ENCODE peak calls at places on chromosome 14, in seven cellular contexts. E is psoas muscle; V is glutamatergic neuron; K is breast epithelium; X is CD8-positive, alpha-beta T cell; J is dorsolateral prefrontal cortex; Q is right atrium auricular region. D is an unnamed sample.
A peak's percentile ranks its signal among the peaks of the same experiment; 100 is the strongest.

GRCh38 chr14:73988065-73988464 is 31.0 kb downstream of the ENTPD5 start:
- DNase-seq in K (no peak), V (no peak), Q (no peak), J (no peak), E (no peak), X (no peak), D (no peak)

GRCh38 chr14:32509632-32510187 is 180.6 kb downstream of the AKAP6 start:
- DNase-seq in K (no peak), J (peak; percentile 89), Q (peak; percentile 76), X (no peak), V (no peak), E (peak; percentile 82), D (no peak)

GRCh38 chr14:83607682-83608081 is 1922.3 kb upstream of the FLRT2 start:
- DNase-seq in K (no peak), X (no peak), V (peak; percentile 22), J (no peak), E (no peak), Q (no peak), D (no peak)

GRCh38 chr14:32620303-32620702 is 291.2 kb downstream of the AKAP6 start:
- DNase-seq in Q (no peak), J (no peak), X (no peak), K (no peak), V (no peak), E (no peak), D (no peak)

GRCh38 chr14:76432967-76433752 is 57.2 kb downstream of the ESRRB start:
- DNase-seq in J (no peak), X (no peak), K (no peak), V (no peak), Q (no peak), E (no peak), D (no peak)

GRCh38 chr14:101556566-101557320 is 4.6 kb upstream of the DIO3 start:
- DNase-seq in Q (no peak), K (no peak), J (no peak), X (no peak), E (peak; percentile 30), V (no peak), D (no peak)

GRCh38 chr14:101476931-101477553 is 84.3 kb upstream of the DIO3 start:
- DNase-seq in E (no peak), K (peak; percentile 37), J (no peak), X (no peak), V (peak; percentile 81), Q (no peak), D (no peak)

GRCh38 chr14:98999901-99000300 is 272.1 kb downstream of the BCL11B start:
- DNase-seq in E (no peak), X (no peak), Q (no peak), V (no peak), K (no peak), J (no peak), D (no peak)

GRCh38 chr14:22570132-22570949 is 18.7 kb downstream of the DAD1 start:
- DNase-seq in J (peak; percentile 80), K (no peak), E (no peak), Q (peak; percentile 83), V (peak; percentile 58), X (peak; percentile 82), D (no peak)

GRCh38 chr14:92464156-92464555 is 49.4 kb upstream of the RIN3 start:
- DNase-seq in Q (peak; percentile 54), K (no peak), J (no peak), X (no peak), E (no peak), V (no peak), D (no peak)

GRCh38 chr14:20219033-20219432 is 4.5 kb upstream of the OR11H6 start:
- DNase-seq in X (no peak), Q (no peak), J (no peak), K (no peak), V (no peak), E (no peak), D (no peak)

GRCh38 chr14:95531473-95531872 is 3.4 kb upstream of the GLRX5 start:
- DNase-seq in V (no peak), X (no peak), E (no peak), K (no peak), J (no peak), Q (no peak), D (no peak)

GRCh38 chr14:102560436-102561261 is 31.8 kb upstream of the RCOR1 start:
- DNase-seq in J (no peak), Q (no peak), X (no peak), E (no peak), K (no peak), V (no peak), D (no peak)

GRCh38 chr14:92938235-92938875 is 15.4 kb downstream of the CHGA start:
- DNase-seq in E (peak; percentile 24), V (no peak), Q (no peak), K (no peak), X (no peak), J (no peak), D (no peak)

GRCh38 chr14:30681752-30682355 is 59.7 kb downstream of the SCFD1 start:
- DNase-seq in K (no peak), X (no peak), Q (no peak), J (no peak), E (no peak), V (no peak), D (no peak)
- TF ChIP-seq CTCF in K (no peak), X (peak; percentile 36), Q (no peak), J (no peak), E (no peak), V (peak; percentile 63), D (no peak)

DNA sequence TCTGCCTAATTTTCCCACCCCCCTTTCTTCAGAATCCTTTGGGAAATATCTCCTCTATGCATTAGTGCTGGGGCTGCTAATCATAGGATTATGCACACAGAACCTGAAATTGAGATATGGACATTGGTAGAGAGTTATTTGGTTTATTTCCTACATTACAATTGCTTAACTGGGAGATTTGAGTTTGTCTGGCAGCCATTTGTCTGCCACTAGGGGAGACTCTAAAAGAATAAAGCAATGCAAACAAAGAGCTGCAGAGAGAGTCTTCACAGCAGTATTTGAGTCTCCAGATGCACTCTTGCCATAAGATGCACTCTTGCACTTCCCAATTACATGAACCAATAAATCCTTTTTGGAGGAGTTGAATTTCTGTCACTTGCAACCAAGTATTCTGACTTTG is 12.0 kb upstream of the PCNX4 start:
- DNase-seq in E (no peak), V (no peak), Q (no peak), X (no peak), K (no peak), J (no peak), D (no peak)
- TF ChIP-seq CTCF in E (no peak), V (no peak), Q (no peak), X (no peak), K (no peak), J (no peak), D (no peak)

GRCh38 chr14:104093366-104094055 is 8.0 kb downstream of the ASPG start:
- DNase-seq in E (peak; percentile 46), Q (no peak), K (no peak), V (peak; percentile 24), X (no peak), J (no peak), D (no peak)

GRCh38 chr14:104092931-104093365 is 7.4 kb downstream of the ASPG start:
- DNase-seq in K (no peak), J (no peak), X (no peak), V (no peak), Q (no peak), E (no peak), D (no peak)

GRCh38 chr14:104095426-104096310 is 10.2 kb downstream of the ASPG start:
- DNase-seq in E (peak; percentile 44), K (no peak), V (peak; percentile 7), Q (no peak), J (no peak), X (no peak), D (no peak)

GRCh38 chr14:104094709-104095425 is 9.4 kb downstream of the ASPG start:
- DNase-seq in E (peak; percentile 69), J (peak; percentile 69), X (peak; percentile 80), V (peak; percentile 93), Q (no peak), K (peak; percentile 83), D (no peak)

DNA sequence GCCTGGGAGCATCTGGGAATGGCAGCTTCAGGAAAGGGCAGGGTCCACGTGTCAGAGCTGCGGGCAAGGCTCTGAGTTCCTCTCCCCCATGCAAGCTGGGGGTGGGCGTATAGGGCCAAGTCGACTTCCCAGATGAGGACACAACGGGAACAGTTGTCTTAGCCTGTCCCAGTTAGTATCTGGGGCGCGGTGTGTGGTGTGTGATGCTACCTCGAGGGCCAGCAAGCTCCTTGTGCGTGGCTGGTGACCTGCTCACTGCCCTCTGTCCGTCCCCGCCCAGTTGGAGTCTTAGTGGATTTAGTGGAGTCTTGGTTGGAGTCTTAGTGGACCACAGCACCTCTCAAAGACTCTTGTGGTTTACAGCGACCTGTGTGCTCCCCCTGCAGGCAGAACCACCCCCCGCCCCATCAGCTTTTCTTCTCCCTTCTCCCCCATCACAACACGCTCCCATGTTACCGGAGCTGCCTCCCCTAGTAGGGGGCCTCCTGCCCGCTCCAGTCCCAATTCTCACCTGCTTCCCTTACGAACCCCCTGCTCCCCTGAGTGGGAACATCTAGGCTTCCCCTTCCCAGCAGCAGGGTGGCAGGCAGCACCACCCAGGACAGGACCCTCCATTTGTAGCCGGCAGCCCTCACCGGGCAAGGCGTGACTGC is 8.7 kb downstream of the ASPG start:
- DNase-seq in V (no peak), K (no peak), Q (no peak), E (no peak), J (no peak), X (no peak), D (no peak)
- TF ChIP-seq CTCF in V (no peak), K (no peak), Q (no peak), E (no peak), J (no peak), X (no peak), D (no peak)

GRCh38 chr14:24692382-24693352 is 58.7 kb upstream of the GZMB start:
- DNase-seq in Q (no peak), E (no peak), V (no peak), K (no peak), X (no peak), J (no peak), D (no peak)

GRCh38 chr14:24693353-24693737 is 59.4 kb upstream of the GZMB start:
- DNase-seq in V (no peak), X (no peak), J (no peak), K (no peak), E (no peak), Q (no peak), D (no peak)

GRCh38 chr14:24688030-24688658 is 54.2 kb upstream of the GZMB start:
- DNase-seq in Q (no peak), X (no peak), E (no peak), J (no peak), K (no peak), V (no peak), D (no peak)

GRCh38 chr14:24693941-24694507 is 60.0 kb upstream of the GZMB start:
- DNase-seq in X (no peak), J (no peak), Q (no peak), E (no peak), V (no peak), K (no peak), D (no peak)

GRCh38 chr14:24690492-24690891 is 56.5 kb upstream of the GZMB start:
- DNase-seq in E (no peak), V (no peak), K (no peak), X (no peak), J (no peak), Q (no peak), D (no peak)
- TF ChIP-seq CTCF in E (no peak), V (no peak), K (no peak), X (no peak), J (no peak), Q (no peak), D (no peak)

GRCh38 chr14:64823305-64823985 is 56.3 kb downstream of the SPTB start:
- DNase-seq in J (peak; percentile 58), X (peak; percentile 66), V (peak; percentile 84), E (peak; percentile 91), K (peak; percentile 77), Q (peak; percentile 68), D (peak; percentile 73)
- TF ChIP-seq CTCF in J (peak; percentile 89), X (peak; percentile 75), V (peak; percentile 71), E (peak; percentile 70), K (peak; percentile 60), Q (peak; percentile 78), D (peak; percentile 86)

GRCh38 chr14:69812725-69813124 is 15.7 kb upstream of the SLC10A1 start:
- DNase-seq in J (no peak), K (no peak), Q (no peak), E (no peak), V (no peak), X (no peak), D (no peak)
- TF ChIP-seq CTCF in J (no peak), K (no peak), Q (no peak), E (no peak), V (no peak), X (no peak), D (no peak)